ENCODE peak calls at places on chromosome 3, in five cellular contexts. E is CD8-positive, alpha-beta T cell; F is A549; Q is IMR-90; P is HAP-1. G is an unnamed sample. For H3K4me1, the result is how much of the 10 kb centered on the place peaks cover.

GRCh38 chr3:48561045-48561736 is 2.4 kb downstream of the UCN2 start:
- DNase-seq in E (no peak), F (no peak), Q (peak), P (peak), G (peak)

GRCh38 chr3:107899996-107900651 is 190.7 kb downstream of the CD47 start:
- DNase-seq in E (no peak), F (no peak), Q (peak), P (no peak), G (no peak)

GRCh38 chr3:148992027-148992634 is 791 bp downstream of the GYG1 start:
- DNase-seq in E (peak), F (peak), Q (no peak), P (peak), G (peak)

GRCh38 chr3:16587703-16588070 is 17.5 kb downstream of the DAZL start:
- DNase-seq in E (no peak), F (no peak), Q (peak), P (no peak), G (no peak)

GRCh38 chr3:9204253-9205005 is 45.0 kb downstream of the SRGAP3 start:
- DNase-seq in E (no peak), F (no peak), Q (no peak), P (peak), G (no peak)

GRCh38 chr3:11465744-11466611 is 177.7 kb downstream of the VGLL4 start:
- DNase-seq in E (no peak), F (no peak), Q (peak), P (peak), G (no peak)

GRCh38 chr3:160413613-160414248 is 14.3 kb downstream of the SMC4 start:
- DNase-seq in E (peak), F (peak), Q (peak), P (peak), G (peak)

GRCh38 chr3:55487376-55488241 is 503 bp upstream of the WNT5A start:
- DNase-seq in E (no peak), F (peak), Q (peak), P (peak), G (peak)

GRCh38 chr3:58008140-58009025 is at the start of gene FLNB:
- DNase-seq in E (peak), F (peak), Q (peak), P (peak), G (peak)

GRCh38 chr3:48466386-48467109 is 20.0 kb downstream of the ATRIP start:
- DNase-seq in E (peak), F (no peak), Q (no peak), P (no peak), G (peak)

GRCh38 chr3:64900220-64900619 is 212.4 kb upstream of the ADAMTS9 start:
- DNase-seq in E (no peak), F (no peak), Q (no peak), P (no peak), G (no peak)

GRCh38 chr3:69433938-69434263 is 48.0 kb upstream of the FRMD4B start:
- DNase-seq in E (no peak), F (no peak), Q (peak), P (peak), G (no peak)
- H3K4me1 ChIP-seq in E (under half), F (under half), Q (under half), P (under half), G (under half)

GRCh38 chr3:141015486-141015885 is 35.7 kb upstream of the SPSB4 start:
- DNase-seq in E (no peak), F (no peak), Q (no peak), P (no peak), G (no peak)

GRCh38 chr3:141009496-141009895 is 41.7 kb upstream of the SPSB4 start:
- DNase-seq in E (no peak), F (no peak), Q (no peak), P (no peak), G (no peak)

GRCh38 chr3:141011511-141012262 is 39.5 kb upstream of the SPSB4 start:
- DNase-seq in E (peak), F (peak), Q (peak), P (peak), G (peak)

GRCh38 chr3:141012571-141012970 is 38.6 kb upstream of the SPSB4 start:
- DNase-seq in E (no peak), F (no peak), Q (no peak), P (no peak), G (no peak)
- H3K4me3 ChIP-seq in E (no peak), F (no peak), Q (no peak), P (no peak), G (no peak)

GRCh38 chr3:157589168-157589567 is 86.0 kb upstream of the VEPH1 start:
- DNase-seq in E (no peak), F (no peak), Q (no peak), P (no peak), G (no peak)

GRCh38 chr3:157595259-157595658 is 92.0 kb upstream of the VEPH1 start:
- DNase-seq in E (no peak), F (no peak), Q (no peak), P (no peak), G (no peak)

GRCh38 chr3:157592769-157593168 is 89.6 kb upstream of the VEPH1 start:
- DNase-seq in E (no peak), F (no peak), Q (no peak), P (no peak), G (no peak)

GRCh38 chr3:157590273-157590672 is 87.1 kb upstream of the VEPH1 start:
- DNase-seq in E (no peak), F (no peak), Q (no peak), P (no peak), G (no peak)

DNA sequence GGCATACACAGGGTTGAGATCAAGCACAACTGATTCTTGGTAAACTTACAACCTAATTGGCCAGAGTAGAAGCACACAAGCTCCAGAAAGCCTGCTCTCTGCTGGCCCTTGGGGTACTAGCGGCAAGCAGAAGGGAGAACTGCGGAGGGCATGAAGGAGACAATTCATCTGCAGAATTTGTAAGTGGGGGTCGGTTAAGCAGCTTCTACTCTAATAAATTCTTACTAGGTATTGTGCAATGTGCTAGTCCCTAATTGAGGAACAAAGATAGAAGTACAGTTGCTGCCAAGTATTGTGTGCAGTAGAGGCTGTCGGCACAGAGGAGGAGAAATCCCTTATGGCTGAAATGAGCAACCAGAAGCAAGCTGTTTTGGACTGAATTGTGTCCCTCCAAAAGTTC is 91.2 kb upstream of the VEPH1 start:
- DNase-seq in E (no peak), F (no peak), Q (no peak), P (no peak), G (no peak)
- H3K4me1 ChIP-seq in E (under half), F (under half), Q (under half), P (under half), G (under half)

GRCh38 chr3:27729748-27730611 is 7.9 kb upstream of the EOMES start:
- DNase-seq in E (no peak), F (no peak), Q (no peak), P (no peak), G (no peak)
- H3K4me3 ChIP-seq in E (peak), F (peak), Q (no peak), P (no peak), G (no peak)

GRCh38 chr3:78511840-78512239 is 1256.0 kb downstream of the ROBO1 start:
- DNase-seq in E (no peak), F (no peak), Q (no peak), P (no peak), G (no peak)

GRCh38 chr3:78506581-78507195 is 1261.1 kb downstream of the ROBO1 start:
- DNase-seq in E (no peak), F (no peak), Q (no peak), P (no peak), G (no peak)

GRCh38 chr3:78507196-78507984 is 1260.4 kb downstream of the ROBO1 start:
- DNase-seq in E (no peak), F (no peak), Q (no peak), P (peak), G (no peak)

DNA sequence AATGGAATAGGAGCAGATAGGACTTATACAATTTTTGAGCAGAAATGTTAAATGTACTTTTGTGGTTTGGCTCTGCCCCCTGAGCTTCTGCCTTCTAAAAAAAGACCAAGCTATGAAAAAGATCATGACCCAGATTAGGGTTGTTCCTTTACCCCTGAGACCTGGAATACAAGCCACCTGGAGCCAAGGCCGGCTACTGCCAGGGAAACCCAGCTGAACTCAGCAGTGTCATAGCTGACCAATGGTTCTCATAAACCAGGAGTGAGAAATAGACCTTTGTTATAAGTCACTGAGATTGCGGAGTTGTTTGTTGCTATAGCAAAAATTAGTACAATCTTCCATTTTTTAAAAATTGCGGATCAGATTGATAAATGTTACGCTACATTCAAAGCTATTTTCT is 1261.8 kb downstream of the ROBO1 start:
- DNase-seq in E (no peak), F (no peak), Q (no peak), P (no peak), G (no peak)
- H3K4me1 ChIP-seq in E (under half), F (under half), Q (under half), P (under half), G (under half)

GRCh38 chr3:112640333-112640863 is 545 bp downstream of the CCDC80 start:
- DNase-seq in E (no peak), F (peak), Q (peak), P (no peak), G (no peak)
- H3K4me3 ChIP-seq in E (no peak), F (peak), Q (peak), P (peak), G (peak)

GRCh38 chr3:72593881-72594397 is 254.3 kb downstream of the SHQ1 start:
- DNase-seq in E (no peak), F (no peak), Q (peak), P (no peak), G (no peak)

GRCh38 chr3:72597043-72597442 is 251.2 kb downstream of the SHQ1 start:
- DNase-seq in E (no peak), F (no peak), Q (no peak), P (no peak), G (no peak)

GRCh38 chr3:72594615-72595215 is 253.5 kb downstream of the SHQ1 start:
- DNase-seq in E (no peak), F (no peak), Q (no peak), P (no peak), G (no peak)

GRCh38 chr3:72595927-72596610 is 252.2 kb downstream of the SHQ1 start:
- DNase-seq in E (no peak), F (no peak), Q (no peak), P (no peak), G (no peak)

GRCh38 chr3:72595376-72595775 is 252.9 kb downstream of the SHQ1 start:
- DNase-seq in E (no peak), F (no peak), Q (no peak), P (no peak), G (no peak)
- H3K4me1 ChIP-seq in E (under half), F (under half), Q (under half), P (under half), G (under half)

DNA sequence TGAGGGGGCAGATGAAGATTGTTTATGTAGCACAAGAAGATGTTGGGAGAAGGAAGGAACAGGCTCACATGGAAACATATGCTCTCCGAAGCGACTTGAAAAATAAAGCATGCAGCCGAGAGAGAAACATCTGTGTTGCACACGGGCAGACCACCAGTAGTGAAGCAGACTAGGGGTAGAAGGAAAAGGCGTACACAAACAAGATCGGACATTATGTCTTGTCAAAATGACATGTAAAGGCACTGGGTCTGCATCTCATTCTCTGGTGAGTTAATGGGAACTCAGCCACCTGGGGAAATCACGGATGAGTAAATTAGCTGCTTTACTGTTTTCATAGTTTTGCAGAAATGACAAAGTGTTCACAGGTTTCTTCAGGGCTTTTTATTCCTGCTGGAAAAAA is 356.4 kb downstream of the ZIC4 start:
- DNase-seq in E (no peak), F (no peak), Q (no peak), P (no peak), G (no peak)
- H3K4me3 ChIP-seq in E (no peak), F (no peak), Q (no peak), P (no peak), G (no peak)